ENCODE peak calls at places on chromosomes 12 and 14, in six cellular contexts. P, E, M, L, A and D are unnamed samples.

GRCh38 chr12:94783862-94784261 is 133.5 kb upstream of the TMCC3 start:
- DNase-seq in E (peak; percentile 72), A (no peak), L (no peak), P (no peak), M (no peak), D (no peak)

GRCh38 chr12:55700255-55701018 is 7.3 kb downstream of the ITGA7 start:
- DNase-seq in M (no peak), A (no peak), L (no peak), P (no peak), E (peak; percentile 43), D (no peak)

GRCh38 chr12:51980051-51980808 is 26.5 kb upstream of the TAMALIN start:
- DNase-seq in A (peak; percentile 75), P (peak; percentile 75), M (peak; percentile 29), L (peak; percentile 72), E (peak; percentile 87), D (no peak)

GRCh38 chr12:27841392-27841882 is 61.4 kb upstream of the MANSC4 start:
- DNase-seq in M (peak; percentile 9), E (no peak), P (no peak), L (no peak), A (no peak), D (peak; percentile 33)

GRCh38 chr12:104201238-104202001 is 14.2 kb upstream of the TXNRD1 start:
- DNase-seq in E (peak; percentile 84), L (no peak), M (peak; percentile 55), A (peak; percentile 62), P (no peak), D (no peak)

GRCh38 chr14:33484264-33484663 is 466.6 kb downstream of the EGLN3 start:
- DNase-seq in L (no peak), E (no peak), A (no peak), P (no peak), M (no peak), D (no peak)

GRCh38 chr12:31363826-31364225 is 37.9 kb upstream of the SINHCAF start:
- DNase-seq in E (no peak), L (no peak), P (no peak), A (no peak), M (no peak), D (no peak)

GRCh38 chr14:69049675-69050074 is 70.6 kb upstream of the ACTN1 start:
- DNase-seq in P (no peak), A (no peak), L (peak; percentile 60), M (no peak), E (peak; percentile 94), D (no peak)

GRCh38 chr14:68782091-68782981 is 10.5 kb downstream of the ZFP36L1 start:
- DNase-seq in P (peak; percentile 16), M (no peak), A (no peak), E (no peak), L (peak; percentile 17), D (no peak)

GRCh38 chr12:53166837-53167236 is 13.7 kb upstream of the ZNF740 start:
- DNase-seq in P (no peak), E (no peak), M (no peak), L (no peak), A (no peak), D (no peak)

GRCh38 chr14:89325299-89325883 is 91.6 kb downstream of the FOXN3 start:
- DNase-seq in P (no peak), M (no peak), L (no peak), E (no peak), A (no peak), D (no peak)

GRCh38 chr14:73888460-73888725 is 1.7 kb downstream of the ZNF410 start:
- DNase-seq in P (no peak), M (no peak), L (no peak), E (peak; percentile 26), A (no peak), D (no peak)

GRCh38 chr12:26451763-26452162 is 256.4 kb downstream of the SSPN start:
- DNase-seq in A (no peak), L (no peak), P (no peak), E (no peak), M (no peak), D (no peak)

GRCh38 chr14:90545966-90546751 is 149.3 kb downstream of the CALM1 start:
- DNase-seq in A (no peak), L (peak; percentile 84), M (no peak), E (no peak), P (peak; percentile 68), D (peak; percentile 93)

GRCh38 chr14:70266157-70266556 is 77.4 kb upstream of the SLC8A3 start:
- DNase-seq in E (no peak), P (no peak), A (no peak), L (no peak), M (no peak), D (no peak)

GRCh38 chr14:89853976-89854693 is 100.4 kb downstream of the EFCAB11 start:
- DNase-seq in L (no peak), M (no peak), A (no peak), P (no peak), E (peak; percentile 62), D (no peak)

GRCh38 chr12:10965511-10965910 is 21.2 kb downstream of the TAS2R50 start:
- DNase-seq in E (peak; percentile 59), M (no peak), L (no peak), A (no peak), P (no peak), D (no peak)

GRCh38 chr14:105300542-105301102 is at the start of gene BRF1:
- DNase-seq in A (peak; percentile 95), E (peak; percentile 97), L (peak; percentile 94), M (peak; percentile 75), P (peak; percentile 86), D (peak; percentile 58)

GRCh38 chr12:52191841-52192791 is at the start of gene KRT80:
- DNase-seq in P (peak; percentile 70), E (peak; percentile 99), M (peak; percentile 97), L (peak; percentile 99), A (no peak), D (peak; percentile 99)

GRCh38 chr12:118052324-118053070 is 8.5 kb downstream of the WSB2 start:
- DNase-seq in P (peak; percentile 49), A (no peak), M (peak; percentile 93), E (peak; percentile 96), L (peak; percentile 94), D (peak; percentile 85)

GRCh38 chr14:65927871-65928270 is 515.3 kb downstream of the FUT8 start:
- DNase-seq in M (no peak), L (no peak), P (no peak), A (no peak), E (no peak), D (no peak)

GRCh38 chr12:113439606-113440030 is 17.4 kb downstream of the SDSL start:
- DNase-seq in P (peak; percentile 47), L (peak; percentile 51), A (peak; percentile 64), E (peak; percentile 70), M (no peak), D (no peak)

GRCh38 chr14:34633697-34634096 is 3.7 kb upstream of the SNX6 start:
- DNase-seq in L (no peak), M (no peak), A (no peak), P (no peak), E (no peak), D (no peak)

GRCh38 chr14:68232643-68233055 is 413.1 kb downstream of the RAD51B start:
- DNase-seq in E (peak; percentile 99), P (no peak), M (peak; percentile 99), A (no peak), L (peak; percentile 80), D (peak; percentile 100)

GRCh38 chr14:93975791-93976476 is 436 bp downstream of the ASB2 start:
- DNase-seq in L (no peak), M (no peak), A (no peak), E (no peak), P (no peak), D (no peak)

GRCh38 chr14:22456986-22457594 is 131.9 kb downstream of the DAD1 start:
- DNase-seq in L (no peak), P (no peak), A (no peak), E (no peak), M (no peak), D (no peak)
- H3K4me3 ChIP-seq in L (no peak overlapping the region), P (no peak overlapping the region), A (no peak overlapping the region), E (no peak overlapping the region), M (no peak overlapping the region), D (no peak overlapping the region)

DNA sequence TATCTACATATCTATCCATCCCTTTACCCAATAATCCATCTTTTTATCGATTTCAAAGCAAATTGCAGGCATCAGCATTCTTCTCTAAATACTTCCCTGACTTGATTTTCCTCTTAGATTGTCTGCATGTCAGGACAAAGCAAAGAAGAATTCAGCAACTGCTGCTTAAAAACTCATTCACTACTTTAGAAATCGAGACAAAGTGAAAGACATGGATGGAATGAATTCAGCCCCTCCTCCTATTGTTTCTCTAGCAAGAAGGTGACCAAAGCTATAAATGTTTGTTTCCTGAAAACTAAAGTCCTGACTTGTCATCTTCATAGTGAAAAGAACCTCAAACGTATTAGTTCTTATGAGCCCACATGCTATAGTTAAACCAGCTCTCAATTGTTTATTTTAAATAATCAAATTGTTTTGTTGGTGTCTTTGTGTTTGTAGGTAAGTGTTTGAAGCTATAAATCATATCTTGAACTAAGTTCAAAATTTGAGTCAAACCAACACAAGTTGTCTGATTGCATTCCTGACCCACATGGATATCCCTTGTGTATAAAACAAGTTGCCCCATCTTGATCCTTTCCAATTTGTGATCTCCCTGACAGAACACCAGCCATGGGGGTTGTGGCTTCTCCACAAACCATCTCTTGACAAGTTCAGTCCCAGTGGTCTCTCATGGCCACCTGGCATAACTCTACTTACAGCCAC is 58.6 kb upstream of the ARHGAP5 start:
- DNase-seq in L (no peak), A (peak; percentile 27), M (no peak), P (no peak), E (no peak), D (no peak)
- H3K4me3 ChIP-seq in L (no peak overlapping the region), A (no peak overlapping the region), M (no peak overlapping the region), P (no peak overlapping the region), E (no peak overlapping the region), D (no peak overlapping the region)

GRCh38 chr12:4215862-4216541 is 57.6 kb upstream of the CCND2 start:
- DNase-seq in L (no peak), A (no peak), M (no peak), P (no peak), E (no peak), D (no peak)
- H3K4me3 ChIP-seq in L (no peak overlapping the region), A (no peak overlapping the region), M (no peak overlapping the region), P (no peak overlapping the region), E (no peak overlapping the region), D (no peak overlapping the region)

GRCh38 chr12:130429656-130430505 is 92.2 kb downstream of the PIWIL1 start:
- DNase-seq in M (no peak), L (no peak), P (peak; percentile 15), A (no peak), E (no peak), D (no peak)

GRCh38 chr12:130427381-130427887 is 89.7 kb downstream of the PIWIL1 start:
- DNase-seq in P (peak; percentile 23), A (no peak), E (no peak), L (no peak), M (no peak), D (no peak)

GRCh38 chr12:130424858-130425697 is 87.4 kb downstream of the PIWIL1 start:
- DNase-seq in A (no peak), E (no peak), M (no peak), L (no peak), P (peak; percentile 26), D (no peak)

GRCh38 chr12:130425698-130426245 is 88.1 kb downstream of the PIWIL1 start:
- DNase-seq in P (peak; percentile 31), L (no peak), A (no peak), M (no peak), E (no peak), D (no peak)

DNA sequence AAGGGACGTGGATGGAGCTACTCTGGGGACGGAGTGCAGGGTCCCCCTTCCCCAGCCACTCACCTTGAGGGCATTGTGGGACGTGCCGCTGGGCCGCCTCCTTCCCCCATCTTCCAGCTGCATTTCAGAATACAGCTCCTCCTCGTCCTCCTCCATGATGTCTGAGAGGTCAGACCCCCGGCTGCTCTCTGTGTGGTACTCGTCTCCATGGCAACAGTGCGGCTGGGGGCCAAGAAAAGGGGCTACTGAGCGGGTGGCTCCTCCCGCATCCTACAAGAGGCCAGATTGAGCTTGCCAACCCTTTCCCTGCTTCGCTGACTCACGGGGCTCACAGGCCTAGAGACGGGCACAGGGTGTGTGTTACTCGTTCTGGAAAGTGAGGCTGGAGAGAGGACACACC is 90.4 kb downstream of the PIWIL1 start:
- DNase-seq in A (peak; percentile 33), P (peak; percentile 34), M (no peak), E (no peak), L (no peak), D (no peak)
- H3K4me3 ChIP-seq in A (no peak overlapping the region), P (no peak overlapping the region), M (no peak overlapping the region), E (no peak overlapping the region), L (no peak overlapping the region), D (no peak overlapping the region)